ENCODE peak calls at places on chromosomes 3 and 15, in six cellular contexts. One of them, this sample, is unnamed.

GRCh38 chr15:78976691-78977090 is 31.8 kb upstream of the CTSH start:
- DNase-seq in tibial artery: no peak
- DNase-seq in fibroblast of lung: no peak
- DNase-seq in Peyer's patch: no peak
- DNase-seq in spleen: no peak
- DNase-seq in hepatocyte: no peak
- DNase-seq in this sample: no peak

GRCh38 chr3:166111562-166111961 is 274.3 kb upstream of the BCHE start:
- DNase-seq in hepatocyte: no peak
- DNase-seq in tibial artery: no peak
- DNase-seq in Peyer's patch: no peak
- DNase-seq in fibroblast of lung: no peak
- DNase-seq in spleen: no peak
- DNase-seq in this sample: no peak

GRCh38 chr3:59978979-59979378 is 929.2 kb upstream of the CFAP20DC start:
- DNase-seq in spleen: no peak
- DNase-seq in Peyer's patch: no peak
- DNase-seq in tibial artery: no peak
- DNase-seq in hepatocyte: no peak
- DNase-seq in fibroblast of lung: no peak
- DNase-seq in this sample: no peak

GRCh38 chr15:41115652-41116115 is 396 bp downstream of the INO80 start:
- DNase-seq in tibial artery: peak
- DNase-seq in spleen: peak
- DNase-seq in fibroblast of lung: peak
- DNase-seq in hepatocyte: peak
- DNase-seq in Peyer's patch: peak
- DNase-seq in this sample: peak

GRCh38 chr15:41790756-41791546 is 16.7 kb downstream of the MAPKBP1 start:
- DNase-seq in tibial artery: no peak
- DNase-seq in spleen: no peak
- DNase-seq in Peyer's patch: no peak
- DNase-seq in fibroblast of lung: peak
- DNase-seq in hepatocyte: peak
- DNase-seq in this sample: no peak

GRCh38 chr3:197083486-197083885 is 53.9 kb upstream of the MELTF start:
- DNase-seq in fibroblast of lung: peak
- DNase-seq in tibial artery: no peak
- DNase-seq in hepatocyte: peak
- DNase-seq in spleen: no peak
- DNase-seq in Peyer's patch: no peak
- DNase-seq in this sample: no peak

GRCh38 chr3:134600166-134600670 is 50.6 kb downstream of the KY start:
- DNase-seq in tibial artery: no peak
- DNase-seq in fibroblast of lung: peak
- DNase-seq in hepatocyte: no peak
- DNase-seq in spleen: no peak
- DNase-seq in Peyer's patch: no peak
- DNase-seq in this sample: no peak

GRCh38 chr3:7683431-7683830 is 818.2 kb upstream of the LMCD1 start:
- DNase-seq in hepatocyte: no peak
- DNase-seq in Peyer's patch: no peak
- DNase-seq in spleen: no peak
- DNase-seq in fibroblast of lung: no peak
- DNase-seq in tibial artery: no peak
- DNase-seq in this sample: no peak

GRCh38 chr15:101148166-101148880 is 103.5 kb downstream of the CHSY1 start:
- DNase-seq in spleen: peak
- DNase-seq in Peyer's patch: no peak
- DNase-seq in tibial artery: peak
- DNase-seq in hepatocyte: no peak
- DNase-seq in fibroblast of lung: no peak
- DNase-seq in this sample: no peak

GRCh38 chr3:133213942-133214341 is 175.8 kb downstream of the TMEM108 start:
- DNase-seq in Peyer's patch: no peak
- DNase-seq in tibial artery: no peak
- DNase-seq in hepatocyte: peak
- DNase-seq in fibroblast of lung: no peak
- DNase-seq in spleen: no peak
- DNase-seq in this sample: no peak

GRCh38 chr15:33284336-33284735 is 26.4 kb upstream of the RYR3 start:
- DNase-seq in spleen: no peak
- DNase-seq in fibroblast of lung: no peak
- DNase-seq in Peyer's patch: no peak
- DNase-seq in tibial artery: no peak
- DNase-seq in hepatocyte: no peak
- DNase-seq in this sample: no peak

GRCh38 chr3:104596551-104596950 is 770.2 kb upstream of the ALCAM start:
- DNase-seq in hepatocyte: peak
- DNase-seq in tibial artery: no peak
- DNase-seq in fibroblast of lung: peak
- DNase-seq in spleen: no peak
- DNase-seq in Peyer's patch: no peak
- DNase-seq in this sample: no peak

GRCh38 chr3:20043398-20043797 is 3.2 kb downstream of the KAT2B start:
- DNase-seq in hepatocyte: peak
- DNase-seq in spleen: peak
- DNase-seq in Peyer's patch: peak
- DNase-seq in fibroblast of lung: peak
- DNase-seq in tibial artery: peak
- DNase-seq in this sample: peak

GRCh38 chr3:136135039-136135802 is 60.9 kb downstream of the MSL2 start:
- DNase-seq in tibial artery: no peak
- DNase-seq in spleen: no peak
- DNase-seq in fibroblast of lung: no peak
- DNase-seq in Peyer's patch: no peak
- DNase-seq in hepatocyte: no peak
- DNase-seq in this sample: no peak

GRCh38 chr15:90807687-90808086 is 60.7 kb upstream of the FURIN start:
- DNase-seq in spleen: no peak
- DNase-seq in fibroblast of lung: no peak
- DNase-seq in hepatocyte: no peak
- DNase-seq in tibial artery: no peak
- DNase-seq in Peyer's patch: no peak
- DNase-seq in this sample: no peak

GRCh38 chr15:90750186-90750585 is 33.0 kb downstream of the BLM start:
- DNase-seq in fibroblast of lung: peak
- DNase-seq in tibial artery: no peak
- DNase-seq in hepatocyte: no peak
- DNase-seq in Peyer's patch: no peak
- DNase-seq in spleen: no peak
- DNase-seq in this sample: no peak

GRCh38 chr3:64138046-64138445 is 87.2 kb downstream of the PRICKLE2 start:
- DNase-seq in tibial artery: no peak
- DNase-seq in hepatocyte: no peak
- DNase-seq in spleen: no peak
- DNase-seq in fibroblast of lung: peak
- DNase-seq in Peyer's patch: no peak
- DNase-seq in this sample: no peak

GRCh38 chr3:101466465-101467309 is 46.3 kb downstream of the SENP7 start:
- DNase-seq in fibroblast of lung: no peak
- DNase-seq in spleen: peak
- DNase-seq in tibial artery: no peak
- DNase-seq in hepatocyte: peak
- DNase-seq in Peyer's patch: peak
- DNase-seq in this sample: peak

GRCh38 chr3:185351371-185351770 is 11.6 kb upstream of the MAP3K13 start:
- DNase-seq in tibial artery: no peak
- DNase-seq in fibroblast of lung: peak
- DNase-seq in spleen: no peak
- DNase-seq in hepatocyte: no peak
- DNase-seq in Peyer's patch: no peak
- DNase-seq in this sample: no peak

GRCh38 chr3:4302747-4303146 is 422 bp upstream of the SETMAR start:
- DNase-seq in hepatocyte: no peak
- DNase-seq in fibroblast of lung: no peak
- DNase-seq in spleen: peak
- DNase-seq in tibial artery: no peak
- DNase-seq in Peyer's patch: no peak
- DNase-seq in this sample: no peak

GRCh38 chr3:188296761-188297689 is 143.1 kb downstream of the LPP start:
- DNase-seq in fibroblast of lung: peak
- DNase-seq in tibial artery: peak
- DNase-seq in spleen: no peak
- DNase-seq in hepatocyte: peak
- DNase-seq in Peyer's patch: no peak
- DNase-seq in this sample: peak

GRCh38 chr3:47772788-47773187 is 8.9 kb downstream of the SMARCC1 start:
- DNase-seq in spleen: peak
- DNase-seq in fibroblast of lung: no peak
- DNase-seq in Peyer's patch: no peak
- DNase-seq in tibial artery: peak
- DNase-seq in hepatocyte: no peak
- DNase-seq in this sample: no peak

GRCh38 chr3:140441006-140441405 is 236.9 kb upstream of the TRIM42 start:
- DNase-seq in spleen: no peak
- DNase-seq in tibial artery: no peak
- DNase-seq in fibroblast of lung: peak
- DNase-seq in Peyer's patch: no peak
- DNase-seq in hepatocyte: peak
- DNase-seq in this sample: no peak

GRCh38 chr15:63858881-63859280 is 25.1 kb upstream of the HERC1 start:
- DNase-seq in tibial artery: no peak
- DNase-seq in fibroblast of lung: peak
- DNase-seq in Peyer's patch: no peak
- DNase-seq in hepatocyte: no peak
- DNase-seq in spleen: no peak
- DNase-seq in this sample: no peak

GRCh38 chr3:6679510-6679909 is 181.4 kb upstream of the GRM7 start:
- DNase-seq in fibroblast of lung: no peak
- DNase-seq in tibial artery: no peak
- DNase-seq in hepatocyte: no peak
- DNase-seq in Peyer's patch: no peak
- DNase-seq in spleen: no peak
- DNase-seq in this sample: no peak

GRCh38 chr15:59825926-59826325 is 136.8 kb upstream of the BNIP2 start:
- DNase-seq in spleen: no peak
- DNase-seq in Peyer's patch: no peak
- DNase-seq in fibroblast of lung: no peak
- DNase-seq in tibial artery: no peak
- DNase-seq in hepatocyte: no peak
- DNase-seq in this sample: no peak

GRCh38 chr15:65420975-65421359 is 1.8 kb downstream of the IGDCC4 start:
- DNase-seq in tibial artery: peak
- DNase-seq in fibroblast of lung: no peak
- DNase-seq in spleen: no peak
- DNase-seq in hepatocyte: no peak
- DNase-seq in Peyer's patch: no peak
- DNase-seq in this sample: no peak

GRCh38 chr15:39622660-39623549 is 42.0 kb downstream of the THBS1 start:
- DNase-seq in spleen: no peak
- DNase-seq in hepatocyte: peak
- DNase-seq in tibial artery: no peak
- DNase-seq in fibroblast of lung: no peak
- DNase-seq in Peyer's patch: no peak
- DNase-seq in this sample: no peak
- H3K27ac ChIP-seq in spleen: peak
- H3K27ac ChIP-seq in hepatocyte: peak
- H3K27ac ChIP-seq in tibial artery: no peak
- H3K27ac ChIP-seq in fibroblast of lung: no peak
- H3K27ac ChIP-seq in Peyer's patch: no peak
- H3K27ac ChIP-seq in this sample: peak

DNA sequence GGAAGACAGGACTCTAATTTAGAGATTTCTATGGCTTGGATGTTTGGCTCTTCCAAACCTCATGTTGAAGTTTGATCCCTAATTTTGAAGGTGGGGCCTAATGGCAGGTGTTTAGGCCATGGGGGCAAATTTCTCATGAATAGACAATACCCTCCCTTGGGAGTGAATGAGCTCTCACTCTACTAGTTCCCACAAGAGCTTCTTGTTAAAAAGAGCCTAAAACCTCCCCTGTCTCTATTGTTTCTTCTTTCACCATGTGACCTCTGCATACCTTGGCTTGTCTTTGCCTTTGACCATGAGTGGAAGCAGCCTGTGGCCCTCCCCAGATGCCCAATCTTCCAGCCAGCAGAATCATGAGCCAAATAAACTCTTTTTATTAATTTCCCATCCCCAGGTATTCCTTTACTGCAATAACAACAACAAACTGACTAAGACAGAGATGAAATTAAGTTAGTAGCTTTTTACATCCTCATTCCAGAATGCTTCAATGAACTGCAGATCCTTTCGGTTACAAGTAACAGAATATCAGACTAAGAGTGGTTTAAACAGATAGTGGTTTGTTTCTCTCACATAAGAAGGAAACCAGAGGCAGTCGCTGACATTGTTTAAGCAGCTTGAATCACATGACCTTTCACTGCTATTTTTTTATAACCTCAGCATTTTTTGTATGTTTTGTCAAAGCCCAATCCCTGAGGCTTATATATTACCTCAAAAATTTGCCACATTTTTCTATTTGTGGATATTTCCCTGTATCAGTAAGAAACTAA is 1013.3 kb upstream of the SEMA6D start:
- DNase-seq in hepatocyte: peak
- DNase-seq in Peyer's patch: no peak
- DNase-seq in spleen: no peak
- DNase-seq in fibroblast of lung: no peak
- DNase-seq in tibial artery: no peak
- DNase-seq in this sample: no peak
- H3K27ac ChIP-seq in hepatocyte: peak
- H3K27ac ChIP-seq in Peyer's patch: no peak
- H3K27ac ChIP-seq in spleen: no peak
- H3K27ac ChIP-seq in fibroblast of lung: no peak
- H3K27ac ChIP-seq in tibial artery: no peak
- H3K27ac ChIP-seq in this sample: peak

GRCh38 chr3:159761377-159761776 is 227.3 kb upstream of the IL12A start:
- DNase-seq in hepatocyte: no peak
- DNase-seq in fibroblast of lung: peak
- DNase-seq in tibial artery: peak
- DNase-seq in spleen: no peak
- DNase-seq in Peyer's patch: no peak
- DNase-seq in this sample: peak
- H3K27ac ChIP-seq in hepatocyte: peak
- H3K27ac ChIP-seq in fibroblast of lung: no peak
- H3K27ac ChIP-seq in tibial artery: peak
- H3K27ac ChIP-seq in spleen: peak
- H3K27ac ChIP-seq in Peyer's patch: no peak
- H3K27ac ChIP-seq in this sample: peak

DNA sequence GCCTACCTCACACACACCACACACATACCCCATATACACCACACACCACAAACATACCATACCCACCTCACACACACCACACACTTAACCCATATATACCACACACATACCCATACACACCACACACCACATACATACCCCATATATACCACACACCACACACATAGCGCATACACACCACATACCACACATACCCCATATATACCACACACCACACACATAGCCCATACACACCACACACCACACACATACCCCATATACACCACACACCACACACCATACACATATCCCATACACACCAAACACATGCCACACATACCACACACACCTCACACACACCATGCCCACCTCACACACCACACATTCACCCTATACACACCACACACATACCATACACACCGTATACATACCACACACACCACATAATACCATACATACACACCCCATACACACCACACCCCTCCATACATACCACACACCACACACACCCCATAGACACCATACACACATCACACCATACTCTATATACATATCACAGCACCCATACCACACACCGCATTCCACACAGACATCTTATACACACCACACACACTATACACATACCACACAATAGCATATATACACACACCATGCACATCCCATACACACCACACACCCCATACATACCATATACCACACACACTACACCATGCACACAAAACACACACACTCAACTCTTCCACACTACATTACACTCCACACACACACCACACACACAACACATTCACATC is 29.5 kb downstream of the APBA2 start:
- DNase-seq in Peyer's patch: no peak
- DNase-seq in hepatocyte: no peak
- DNase-seq in fibroblast of lung: no peak
- DNase-seq in spleen: peak
- DNase-seq in tibial artery: no peak
- DNase-seq in this sample: no peak
- H3K27ac ChIP-seq in Peyer's patch: no peak
- H3K27ac ChIP-seq in hepatocyte: no peak
- H3K27ac ChIP-seq in fibroblast of lung: no peak
- H3K27ac ChIP-seq in spleen: no peak
- H3K27ac ChIP-seq in tibial artery: no peak
- H3K27ac ChIP-seq in this sample: no peak